ENCODE peak calls at places on chromosomes 3 and 15, in seven cellular contexts. F, Q, M, C, P, Z and G are unnamed samples.

GRCh38 chr3:48130321-48130881 is 57.8 kb downstream of the CDC25A start:
- DNase-seq in F (peak; percentile 78), Q (no peak), M (no peak), C (peak; percentile 68), P (no peak), Z (no peak), G (no peak)

GRCh38 chr15:101102746-101103145 is 149.1 kb downstream of the CHSY1 start:
- DNase-seq in F (no peak), Q (no peak), M (no peak), C (no peak), P (no peak), Z (no peak), G (no peak)

GRCh38 chr3:183301937-183302580 is 49.0 kb downstream of the B3GNT5 start:
- DNase-seq in F (no peak), Q (no peak), M (no peak), C (peak; percentile 41), P (no peak), Z (no peak), G (no peak)

GRCh38 chr3:83218383-83219200 is 1457.1 kb upstream of the GBE1 start:
- DNase-seq in F (no peak), Q (no peak), M (no peak), C (no peak), P (no peak), Z (no peak), G (no peak)

GRCh38 chr15:99432271-99433025 is 133.3 kb upstream of the MEF2A start:
- DNase-seq in F (no peak), Q (no peak), M (no peak), C (no peak), P (no peak), Z (no peak), G (no peak)

GRCh38 chr3:39121626-39122025 is 14.1 kb downstream of the TTC21A start:
- DNase-seq in F (no peak), Q (no peak), M (no peak), C (no peak), P (no peak), Z (no peak), G (no peak)

GRCh38 chr3:188272481-188273372 is 118.8 kb downstream of the LPP start:
- DNase-seq in F (peak; percentile 63), Q (peak; percentile 96), M (peak; percentile 12), C (peak; percentile 91), P (no peak), Z (no peak), G (no peak)

GRCh38 chr3:149967067-149967685 is 3.5 kb downstream of the PFN2 start:
- DNase-seq in F (peak; percentile 26), Q (peak; percentile 78), M (no peak), C (peak; percentile 76), P (peak; percentile 57), Z (no peak), G (no peak)

GRCh38 chr3:190534986-190535385 is 21.1 kb downstream of the IL1RAP start:
- DNase-seq in F (no peak), Q (no peak), M (no peak), C (peak; percentile 48), P (no peak), Z (no peak), G (no peak)

GRCh38 chr3:52256622-52257021 is 11.1 kb downstream of the PPM1M start:
- DNase-seq in F (no peak), Q (no peak), M (no peak), C (no peak), P (no peak), Z (no peak), G (no peak)

GRCh38 chr3:70090322-70090913 is 90.9 kb downstream of the SAMMSON start:
- DNase-seq in F (peak; percentile 46), Q (peak; percentile 32), M (no peak), C (peak; percentile 44), P (no peak), Z (peak; percentile 20), G (no peak)